ENCODE peak calls at places on chromosomes 5 and 9, in seven cellular contexts. H, F, V, J, O, Y and W are unnamed samples.

GRCh38 chr5:96347502-96348292 is 85.4 kb downstream of the PCSK1 start:
- DNase-seq in F (no peak), Y (no peak), J (no peak), V (no peak), H (no peak), O (no peak), W (no peak)

GRCh38 chr9:72661401-72662135 is 140.2 kb downstream of the TMC1 start:
- DNase-seq in H (peak; percentile 78), O (no peak), F (no peak), Y (no peak), J (no peak), V (no peak), W (no peak)

GRCh38 chr9:72476617-72477375 is 44.6 kb upstream of the TMC1 start:
- DNase-seq in F (no peak), O (no peak), H (peak; percentile 99), V (no peak), J (peak; percentile 32), Y (no peak), W (no peak)

GRCh38 chr9:101029300-101030021 is 934 bp downstream of the PLPPR1 start:
- DNase-seq in V (no peak), O (no peak), H (no peak), J (no peak), F (no peak), Y (no peak), W (no peak)

GRCh38 chr5:78888580-78889187 is 96.4 kb downstream of the ARSB start:
- DNase-seq in V (no peak), J (no peak), Y (no peak), H (no peak), O (no peak), F (no peak), W (no peak)

GRCh38 chr9:92740015-92740408 is 24.6 kb downstream of the BICD2 start:
- DNase-seq in H (no peak), O (no peak), F (no peak), Y (no peak), J (no peak), V (no peak), W (no peak)

GRCh38 chr5:132498152-132498551 is 7.6 kb upstream of the IRF1 start:
- DNase-seq in J (peak; percentile 9), F (no peak), V (no peak), O (no peak), Y (no peak), H (peak; percentile 80), W (peak; percentile 89)

GRCh38 chr5:129905467-129906176 is 1.4 kb downstream of the CHSY3 start:
- DNase-seq in H (no peak), O (no peak), F (no peak), Y (peak; percentile 79), V (no peak), J (peak; percentile 2), W (no peak)

GRCh38 chr5:17143335-17143734 is 74.1 kb upstream of the BASP1 start:
- DNase-seq in F (no peak), H (no peak), V (no peak), J (no peak), O (no peak), Y (no peak), W (no peak)

GRCh38 chr9:114172981-114173833 is 17.9 kb downstream of the COL27A1 start:
- DNase-seq in V (no peak), F (no peak), Y (no peak), J (no peak), O (no peak), H (peak; percentile 69), W (no peak)

GRCh38 chr5:132775439-132776076 is 1.5 kb downstream of the SEPTIN8 start:
- DNase-seq in O (no peak), H (no peak), J (no peak), V (no peak), F (no peak), Y (no peak), W (peak; percentile 18)

GRCh38 chr5:159928122-159928960 is 12.1 kb downstream of the ADRA1B start:
- DNase-seq in J (no peak), O (no peak), F (no peak), V (no peak), H (peak; percentile 95), Y (peak; percentile 83), W (no peak)

GRCh38 chr9:136019041-136019680 is 58.0 kb upstream of the UBAC1 start:
- DNase-seq in O (no peak), H (no peak), J (no peak), F (no peak), V (no peak), Y (peak; percentile 77), W (peak; percentile 73)

GRCh38 chr5:148186248-148187003 is 16.4 kb upstream of the SPINK6 start:
- DNase-seq in F (no peak), V (no peak), O (no peak), J (no peak), H (peak; percentile 99), Y (no peak), W (no peak)

GRCh38 chr5:95595289-95595931 is 24.5 kb upstream of the GPR150 start:
- DNase-seq in O (no peak), J (no peak), Y (no peak), F (no peak), H (peak; percentile 33), V (no peak), W (no peak)

GRCh38 chr5:56360816-56361215 is 127.7 kb upstream of the ANKRD55 start:
- DNase-seq in O (no peak), H (no peak), Y (no peak), V (no peak), F (no peak), J (no peak), W (no peak)

GRCh38 chr9:113501821-113502220 is 38.3 kb downstream of the RGS3 start:
- DNase-seq in H (no peak), F (no peak), Y (no peak), V (no peak), O (no peak), J (no peak), W (no peak)

GRCh38 chr5:145942202-145942601 is 5.8 kb downstream of the SH3RF2 start:
- DNase-seq in J (no peak), V (no peak), F (no peak), Y (no peak), H (no peak), O (no peak), W (no peak)

GRCh38 chr5:172641359-172642045 is 439 bp downstream of the NEURL1B start:
- DNase-seq in O (no peak), V (no peak), J (peak; percentile 5), Y (peak; percentile 84), F (no peak), H (no peak), W (no peak)

GRCh38 chr9:129750010-129750409 is 2.8 kb downstream of the PTGES start:
- DNase-seq in H (peak; percentile 40), Y (no peak), F (no peak), O (no peak), J (no peak), V (no peak), W (no peak)

GRCh38 chr9:33234511-33235467 is 5.2 kb upstream of the SPINK4 start:
- DNase-seq in F (no peak), Y (no peak), H (peak; percentile 87), V (no peak), O (no peak), J (no peak), W (no peak)

GRCh38 chr9:30075451-30076199 is 2308.8 kb upstream of the ACO1 start:
- DNase-seq in Y (no peak), J (peak; percentile 21), V (no peak), F (peak; percentile 8), O (no peak), H (peak; percentile 71), W (no peak)

GRCh38 chr9:113646946-113647914 is 183.7 kb downstream of the RGS3 start:
- DNase-seq in Y (peak; percentile 72), V (no peak), J (no peak), F (no peak), H (no peak), O (no peak), W (peak; percentile 73)

GRCh38 chr9:90562229-90562628 is 80.4 kb downstream of the DIRAS2 start:
- DNase-seq in J (no peak), V (no peak), Y (no peak), O (no peak), F (no peak), H (no peak), W (no peak)

GRCh38 chr9:18890372-18890771 is 142.6 kb downstream of the SAXO1 start:
- DNase-seq in V (no peak), J (no peak), H (peak; percentile 44), Y (no peak), F (no peak), O (no peak), W (no peak)

GRCh38 chr9:136385015-136385414 is 11.5 kb upstream of the CARD9 start:
- DNase-seq in O (no peak), Y (no peak), J (no peak), F (no peak), V (no peak), H (no peak), W (no peak)

GRCh38 chr5:91591076-91591475 is 208.0 kb upstream of the ARRDC3 start:
- DNase-seq in H (no peak), O (no peak), F (no peak), V (no peak), Y (no peak), J (no peak), W (no peak)

GRCh38 chr9:81824802-81825770 is 103.1 kb upstream of the SPATA31D4 start:
- DNase-seq in J (no peak), H (peak; percentile 84), O (no peak), F (no peak), V (no peak), Y (no peak), W (no peak)

GRCh38 chr5:6404129-6404528 is 25.8 kb upstream of the MED10 start:
- DNase-seq in Y (no peak), F (no peak), H (no peak), O (no peak), V (no peak), J (no peak), W (no peak)

GRCh38 chr5:124662261-124662781 is 84.1 kb downstream of the ZNF608 start:
- DNase-seq in F (no peak), Y (no peak), H (no peak), V (no peak), O (no peak), J (no peak), W (no peak)